ENCODE peak calls at places on chromosome X, in four cellular contexts. S is OCI-LY7, E is K562, Z is tibial artery. D is an unnamed sample.

GRCh38 chrX:75603833-75604232 is 81.0 kb upstream of the ZDHHC15 start:
- DNase-seq in S (peak), E (peak), Z (no peak), D (no peak)

GRCh38 chrX:9147631-9148189 is 113.8 kb upstream of the FAM9B start:
- DNase-seq in S (no peak), E (no peak), Z (no peak), D (no peak)

GRCh38 chrX:17328837-17329236 is 46.2 kb upstream of the NHS start:
- DNase-seq in S (no peak), E (no peak), Z (no peak), D (no peak)

GRCh38 chrX:12595746-12596145 is 195.5 kb upstream of the PRPS2 start:
- DNase-seq in S (no peak), E (no peak), Z (no peak), D (no peak)

GRCh38 chrX:9122504-9123245 is 88.7 kb upstream of the FAM9B start:
- DNase-seq in S (no peak), E (no peak), Z (no peak), D (no peak)

GRCh38 chrX:118742176-118742575 is 14.8 kb downstream of the IL13RA1 start:
- DNase-seq in S (no peak), E (no peak), Z (no peak), D (no peak)

GRCh38 chrX:100994352-100995281 is 25.1 kb downstream of the ARL13A start:
- DNase-seq in S (no peak), E (peak), Z (no peak), D (no peak)

GRCh38 chrX:68999351-68999750 is 165.9 kb downstream of the PJA1 start:
- DNase-seq in S (no peak), E (no peak), Z (no peak), D (no peak)

GRCh38 chrX:132716006-132716405 is 227.2 kb upstream of the MBNL3 start:
- DNase-seq in S (no peak), E (no peak), Z (no peak), D (no peak)

GRCh38 chrX:124239911-124240310 is 92.5 kb upstream of the TEX13D start:
- DNase-seq in S (no peak), E (no peak), Z (no peak), D (no peak)

GRCh38 chrX:20204354-20204753 is 62.4 kb downstream of the RPS6KA3 start:
- DNase-seq in S (no peak), E (no peak), Z (no peak), D (no peak)

GRCh38 chrX:20211261-20211786 is 55.4 kb downstream of the RPS6KA3 start:
- DNase-seq in S (no peak), E (no peak), Z (no peak), D (no peak)

GRCh38 chrX:20205927-20206708 is 60.6 kb downstream of the RPS6KA3 start:
- DNase-seq in S (no peak), E (no peak), Z (no peak), D (no peak)
- TF ChIP-seq CTCF in S (no peak), E (no peak), Z (no peak), D (no peak)

DNA sequence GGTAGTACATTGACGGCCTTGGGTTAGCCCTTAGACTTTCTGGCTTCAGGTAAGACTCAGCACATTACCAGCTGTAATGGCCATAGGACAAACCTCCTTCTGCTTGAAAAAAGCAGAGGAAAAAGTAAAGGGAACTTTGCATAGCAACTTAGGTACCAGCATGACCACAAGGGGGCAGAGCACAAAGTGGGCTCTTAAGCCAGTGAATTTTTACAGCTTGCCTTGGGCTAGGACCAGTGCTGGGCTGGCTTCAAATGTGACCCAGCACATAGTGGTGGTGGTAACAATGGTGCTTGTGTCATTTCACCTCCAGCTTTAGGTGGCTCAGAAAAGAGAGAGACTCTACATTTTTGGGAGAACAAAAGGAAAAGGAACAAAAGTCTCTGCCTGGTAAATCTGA is 66.1 kb downstream of the KLHL4 start:
- DNase-seq in S (peak), E (peak), Z (no peak), D (no peak)
- TF ChIP-seq CTCF in S (peak), E (peak), Z (no peak), D (no peak)

GRCh38 chrX:50081282-50081955 is 119.4 kb downstream of the AKAP4 start:
- DNase-seq in S (no peak), E (no peak), Z (no peak), D (peak)
- TF ChIP-seq CTCF in S (peak), E (peak), Z (peak), D (no peak)

GRCh38 chrX:45778621-45779020 is 577.9 kb upstream of the DIPK2B start:
- DNase-seq in S (no peak), E (no peak), Z (no peak), D (no peak)

GRCh38 chrX:45784590-45784989 is 583.9 kb upstream of the DIPK2B start:
- DNase-seq in S (no peak), E (no peak), Z (no peak), D (no peak)

GRCh38 chrX:45783002-45783401 is 582.3 kb upstream of the DIPK2B start:
- DNase-seq in S (no peak), E (no peak), Z (no peak), D (no peak)

DNA sequence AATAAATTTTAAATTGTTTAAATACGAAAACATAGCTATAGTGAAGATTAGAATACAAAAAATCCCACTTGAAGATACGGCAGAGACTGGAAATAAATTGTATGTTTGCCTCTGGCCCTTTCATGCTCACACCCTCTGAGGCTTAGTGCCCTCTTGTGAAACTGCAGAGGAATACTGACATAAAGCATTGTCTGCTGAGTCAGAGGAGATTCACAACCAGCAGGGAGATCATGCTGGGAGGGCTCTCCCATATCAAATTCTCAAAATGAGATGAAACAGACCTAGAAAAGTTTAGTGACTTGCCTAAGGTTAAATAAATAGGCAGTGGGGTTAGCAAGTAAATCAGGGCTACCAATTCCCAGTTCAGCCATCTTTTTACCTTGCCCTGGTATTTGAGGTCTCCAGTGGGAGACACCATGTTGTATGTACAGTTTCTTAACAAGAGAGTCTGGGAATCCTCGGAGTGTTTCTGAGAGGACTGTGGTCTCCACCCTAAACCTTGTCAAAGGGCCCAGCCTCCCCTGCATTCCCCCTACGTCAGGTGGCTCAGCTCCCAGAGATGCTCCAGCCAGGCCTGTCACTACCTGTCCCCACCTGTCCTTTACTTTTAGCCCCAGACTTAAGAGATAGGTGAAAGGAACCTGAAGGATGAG is 581.4 kb upstream of the DIPK2B start:
- DNase-seq in S (no peak), E (peak), Z (no peak), D (no peak)
- TF ChIP-seq CTCF in S (no peak), E (no peak), Z (peak), D (no peak)

GRCh38 chrX:148133099-148133725 is 152.1 kb downstream of the FMR1NB start:
- DNase-seq in S (peak), E (no peak), Z (no peak), D (no peak)
- TF ChIP-seq CTCF in S (peak), E (no peak), Z (no peak), D (no peak)

D was measured in mucosa of descending colon.